ENCODE peak calls at places on chromosomes 4 and X, in eight cellular contexts. Z is NCI-H2107; L is CD4-positive, CD25-positive, alpha-beta regulatory T cell; Y is mesendoderm; N is EH; J is breast epithelium; H is M059J; P is head of caudate nucleus. S is an unnamed sample.

GRCh38 chrX:111402378-111402777 is 9.6 kb downstream of the DCX start:
- DNase-seq in Z (no peak), H (no peak), N (no peak), L (no peak), P (no peak), J (no peak), Y (no peak), S (no peak)

GRCh38 chrX:140762061-140762460 is 52.5 kb downstream of the LINC00632 start:
- DNase-seq in Y (peak), Z (peak), H (peak), L (peak), N (peak), P (peak), J (no peak), S (no peak)

GRCh38 chrX:17456526-17456925 is 81.5 kb downstream of the NHS start:
- DNase-seq in Y (no peak), J (no peak), N (no peak), L (no peak), P (peak), Z (no peak), H (no peak), S (no peak)

GRCh38 chrX:104288961-104289360 is 34.2 kb upstream of the ESX1 start:
- DNase-seq in H (no peak), P (no peak), L (no peak), N (peak), Y (no peak), J (no peak), Z (no peak), S (no peak)

GRCh38 chr4:53450773-53451172 is 73.3 kb downstream of the FIP1L1 start:
- DNase-seq in P (no peak), Y (peak), J (no peak), Z (no peak), N (peak), L (no peak), H (peak), S (no peak)

GRCh38 chr4:100889898-100890297 is 372.1 kb upstream of the EMCN start:
- DNase-seq in N (no peak), Z (no peak), J (no peak), P (no peak), Y (no peak), L (no peak), H (no peak), S (no peak)

GRCh38 chrX:19846995-19847790 is 40.2 kb downstream of the SH3KBP1 start:
- DNase-seq in H (peak), J (no peak), L (no peak), N (peak), Z (no peak), Y (peak), P (no peak), S (no peak)

GRCh38 chr4:5636766-5637670 is 71.3 kb downstream of the EVC2 start:
- DNase-seq in H (no peak), Z (no peak), L (no peak), Y (no peak), N (peak), J (no peak), P (no peak), S (no peak)

GRCh38 chr4:174865418-174865985 is 36.5 kb upstream of the GLRA3 start:
- DNase-seq in H (peak), Y (no peak), L (no peak), Z (no peak), P (no peak), N (no peak), J (no peak), S (no peak)

GRCh38 chr4:99506781-99507180 is 4.0 kb upstream of the C4orf17 start:
- DNase-seq in J (no peak), L (no peak), H (peak), Y (no peak), Z (no peak), N (peak), P (no peak), S (no peak)

GRCh38 chrX:136589966-136590365 is 58.0 kb downstream of the VGLL1 start:
- DNase-seq in Y (no peak), N (no peak), Z (no peak), L (no peak), J (no peak), P (no peak), H (peak), S (no peak)

GRCh38 chr4:113781439-113782040 is 20.0 kb upstream of the CAMK2D start:
- DNase-seq in H (peak), Y (peak), Z (no peak), N (peak), J (no peak), L (peak), P (no peak), S (no peak)

GRCh38 chr4:102163404-102164140 is 181.7 kb downstream of the SLC39A8 start:
- DNase-seq in J (no peak), N (peak), Y (peak), H (no peak), P (no peak), L (no peak), Z (no peak), S (no peak)

GRCh38 chr4:122665148-122665547 is 44.3 kb upstream of the IL21 start:
- DNase-seq in L (no peak), Y (no peak), P (no peak), Z (no peak), H (peak), J (no peak), N (peak), S (no peak)

GRCh38 chr4:8267077-8267476 is 2.5 kb upstream of the HTRA3 start:
- DNase-seq in Y (peak), P (no peak), Z (peak), H (peak), L (peak), J (no peak), N (peak), S (no peak)

GRCh38 chr4:10577018-10577417 is 107.5 kb downstream of the CLNK start:
- DNase-seq in L (peak), Y (no peak), Z (no peak), H (no peak), N (no peak), J (no peak), P (no peak), S (no peak)

GRCh38 chrX:54482839-54483593 is 13.0 kb downstream of the FGD1 start:
- DNase-seq in N (peak), Z (no peak), P (no peak), H (no peak), J (no peak), L (no peak), Y (peak), S (no peak)

GRCh38 chrX:50114113-50114512 is 86.7 kb downstream of the AKAP4 start:
- DNase-seq in Z (no peak), N (no peak), H (no peak), P (no peak), L (no peak), Y (peak), J (no peak), S (no peak)

GRCh38 chr4:108272046-108272445 is 103.3 kb upstream of the LEF1 start:
- DNase-seq in H (peak), J (no peak), L (no peak), Z (no peak), P (no peak), N (no peak), Y (no peak), S (no peak)

GRCh38 chr4:173211838-173212237 is 43.2 kb downstream of the GALNT7 start:
- DNase-seq in Z (no peak), H (peak), N (peak), P (no peak), J (no peak), L (no peak), Y (peak), S (no peak)

GRCh38 chrX:109384569-109385174 is 97.2 kb downstream of the GUCY2F start:
- DNase-seq in P (no peak), Y (peak), N (peak), Z (no peak), H (no peak), J (no peak), L (peak), S (no peak)

GRCh38 chr4:148376151-148376550 is 66.1 kb downstream of the NR3C2 start:
- DNase-seq in Y (no peak), P (no peak), L (peak), J (peak), Z (no peak), N (peak), H (peak), S (no peak)

GRCh38 chrX:45187731-45188130 is 12.9 kb downstream of the DIPK2B start:
- DNase-seq in J (no peak), N (no peak), P (no peak), Y (peak), H (no peak), Z (no peak), L (no peak), S (no peak)

GRCh38 chrX:78011846-78012245 is 42.4 kb upstream of the PGAM4 start:
- DNase-seq in P (no peak), L (no peak), J (no peak), N (peak), Z (no peak), Y (no peak), H (peak), S (no peak)

GRCh38 chr4:6682862-6683590 is 10.7 kb upstream of the S100P start:
- DNase-seq in N (no peak), J (no peak), P (no peak), Y (no peak), Z (no peak), H (no peak), L (no peak), S (no peak)

S was measured in NCI-H1436 treated with DMSO at 0.1 percent for 48 hours.